ENCODE peak calls at places on chromosomes 6 and 20, in nine cellular contexts. X, G, Y, D, A, I, W, S and M are unnamed samples.

GRCh38 chr6:6700421-6700820 is 111.9 kb downstream of the LY86 start:
- DNase-seq in W (no peak), Y (no peak), X (no peak), D (no peak), A (no peak), G (no peak), I (no peak), S (no peak), M (no peak)

GRCh38 chr20:13515796-13516533 is 122.8 kb downstream of the TASP1 start:
- DNase-seq in W (no peak), S (no peak), Y (peak), D (no peak), G (no peak), X (no peak), A (no peak), I (no peak), M (no peak)

GRCh38 chr20:37468886-37469285 is 52.2 kb upstream of the NNAT start:
- DNase-seq in G (no peak), X (no peak), Y (no peak), A (no peak), I (no peak), D (no peak), W (no peak), S (no peak), M (no peak)

GRCh38 chr6:108714774-108715414 is 133.3 kb upstream of the ARMC2 start:
- DNase-seq in Y (peak), S (peak), A (no peak), I (no peak), G (peak), X (no peak), D (peak), W (no peak), M (peak)

GRCh38 chr6:54308240-54308639 is at the start of gene TINAG:
- DNase-seq in X (no peak), Y (no peak), S (no peak), G (no peak), D (peak), I (no peak), A (no peak), W (no peak), M (no peak)

GRCh38 chr6:9801255-9801757 is 613.6 kb downstream of the TFAP2A start:
- DNase-seq in G (no peak), Y (no peak), D (no peak), W (no peak), I (no peak), A (no peak), S (no peak), X (no peak), M (no peak)

GRCh38 chr6:162921062-162921461 is 193.3 kb downstream of the PACRG start:
- DNase-seq in D (no peak), G (no peak), W (no peak), X (no peak), A (no peak), S (no peak), I (no peak), Y (no peak), M (no peak)

GRCh38 chr6:41709375-41709774 is 26.0 kb downstream of the TFEB start:
- DNase-seq in I (no peak), G (no peak), A (no peak), S (no peak), D (no peak), W (no peak), X (no peak), Y (no peak), M (no peak)

GRCh38 chr6:42239333-42239732 is 21.7 kb upstream of the MRPS10 start:
- DNase-seq in X (no peak), W (no peak), A (no peak), Y (no peak), D (no peak), I (no peak), S (no peak), G (no peak), M (no peak)

GRCh38 chr20:11247943-11248475 is 574.2 kb upstream of the JAG1 start:
- DNase-seq in D (no peak), G (no peak), W (no peak), S (no peak), X (no peak), I (no peak), A (no peak), Y (no peak), M (no peak)

GRCh38 chr20:46681032-46681854 is 8.0 kb downstream of the TP53RK start:
- DNase-seq in S (peak), G (peak), X (no peak), D (peak), A (peak), I (no peak), Y (no peak), W (peak), M (peak)

GRCh38 chr6:143333749-143334520 is 116.6 kb downstream of the ADAT2 start:
- DNase-seq in X (no peak), G (no peak), Y (no peak), W (no peak), A (no peak), D (no peak), S (no peak), I (no peak), M (no peak)

GRCh38 chr6:72382602-72383529 is 239.0 kb upstream of the KCNQ5 start:
- DNase-seq in G (no peak), A (no peak), W (no peak), Y (no peak), S (no peak), X (no peak), I (no peak), D (no peak), M (no peak)

GRCh38 chr6:108742041-108742440 is 106.2 kb upstream of the ARMC2 start:
- DNase-seq in G (peak), D (peak), W (no peak), S (no peak), Y (no peak), A (no peak), X (no peak), I (no peak), M (peak)